ENCODE peak calls at places on chromosomes 2 and 18, in seven cellular contexts. I is endodermal cell; R is GM23338; N is CD8-positive, alpha-beta memory T cell; G is NT2/D1; F is BE2C; Y is OCI-LY7. J is an unnamed sample. For H3K4me1 and H3K36me3, the result is how much of the 10 kb centered on the place peaks cover.

GRCh38 chr2:233417282-233417681 is 63.0 kb downstream of the DGKD start:
- DNase-seq in I (no peak), R (no peak), N (no peak), G (no peak), F (no peak), Y (peak), J (no peak)

GRCh38 chr18:48828713-48829442 is 121.9 kb downstream of the SMAD7 start:
- DNase-seq in I (peak), R (no peak), N (no peak), G (no peak), F (peak), Y (no peak), J (no peak)

GRCh38 chr2:188766086-188766856 is 207.9 kb upstream of the COL3A1 start:
- DNase-seq in I (no peak), R (no peak), N (no peak), G (no peak), F (no peak), Y (no peak), J (no peak)

GRCh38 chr2:202592580-202592979 is 42.2 kb upstream of the FAM117B start:
- DNase-seq in I (no peak), R (no peak), N (no peak), G (no peak), F (no peak), Y (no peak), J (no peak)

GRCh38 chr2:120385355-120386127 is 39.6 kb downstream of the INHBB start:
- DNase-seq in I (peak), R (peak), N (no peak), G (no peak), F (no peak), Y (no peak), J (no peak)

GRCh38 chr18:37408676-37409305 is 156.8 kb downstream of the CELF4 start:
- DNase-seq in I (no peak), R (no peak), N (no peak), G (no peak), F (no peak), Y (no peak), J (no peak)

GRCh38 chr2:165833156-165833555 is 39.1 kb upstream of the GALNT3 start:
- DNase-seq in I (no peak), R (no peak), N (no peak), G (no peak), F (no peak), Y (no peak), J (no peak)

GRCh38 chr2:176665086-176665485 is 395.8 kb downstream of the MTX2 start:
- DNase-seq in I (no peak), R (no peak), N (no peak), G (no peak), F (no peak), Y (no peak), J (no peak)

GRCh38 chr18:53567935-53568574 is 656.4 kb downstream of the MBD2 start:
- DNase-seq in I (peak), R (peak), N (no peak), G (peak), F (peak), Y (peak), J (no peak)

GRCh38 chr2:152715854-152716428 is 1.3 kb downstream of the PRPF40A start:
- DNase-seq in I (peak), R (peak), N (peak), G (peak), F (peak), Y (peak), J (no peak)

GRCh38 chr18:74528478-74528877 is 5.8 kb upstream of the CNDP1 start:
- DNase-seq in I (no peak), R (no peak), N (no peak), G (no peak), F (no peak), Y (no peak), J (no peak)

GRCh38 chr18:66440433-66440832 is 163.5 kb downstream of the CDH19 start:
- DNase-seq in I (no peak), R (no peak), N (no peak), G (no peak), F (no peak), Y (no peak), J (no peak)

GRCh38 chr18:79062806-79063205 is 6.4 kb upstream of the ATP9B start:
- DNase-seq in I (no peak), R (no peak), N (no peak), G (no peak), F (no peak), Y (no peak), J (no peak)
- H3K4me1 ChIP-seq in I (under half), R (under half), N (under half), G (under half), F (under half), Y (under half), J (under half)

DNA sequence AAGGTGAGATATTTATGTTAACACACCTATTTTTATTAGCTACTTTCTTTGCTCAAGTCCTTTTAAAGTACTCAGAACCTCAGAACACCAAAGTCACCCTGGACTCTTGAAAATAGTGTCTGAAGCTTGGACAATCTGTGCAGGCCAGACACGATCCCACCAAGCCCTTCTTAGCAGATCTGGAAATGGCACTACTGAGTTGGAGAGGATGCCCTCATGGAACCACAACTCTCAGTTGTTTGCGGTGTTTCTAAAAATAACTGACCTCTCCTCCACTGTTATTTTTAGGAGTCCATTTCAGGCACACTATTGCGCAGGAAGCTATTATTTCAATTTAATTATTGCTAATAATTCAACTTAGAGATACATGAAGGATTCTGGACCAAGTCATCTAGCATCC is 103.5 kb upstream of the ITGB6 start:
- DNase-seq in I (no peak), R (no peak), N (no peak), G (no peak), F (no peak), Y (no peak), J (no peak)
- H3K36me3 ChIP-seq in I (half or more), R (under half), N (under half), G (under half), F (under half), Y (under half), J (under half)

GRCh38 chr2:85769236-85769986 is 15.6 kb downstream of the ATOH8 start:
- DNase-seq in I (peak), R (peak), N (no peak), G (no peak), F (peak), Y (peak), J (no peak)

GRCh38 chr2:85770786-85771409 is 17.1 kb downstream of the ATOH8 start:
- DNase-seq in I (no peak), R (no peak), N (no peak), G (no peak), F (no peak), Y (no peak), J (no peak)

GRCh38 chr2:85768713-85769112 is 14.9 kb downstream of the ATOH8 start:
- DNase-seq in I (peak), R (peak), N (no peak), G (no peak), F (peak), Y (no peak), J (no peak)

GRCh38 chr2:85770369-85770768 is 16.6 kb downstream of the ATOH8 start:
- DNase-seq in I (no peak), R (no peak), N (no peak), G (no peak), F (no peak), Y (no peak), J (no peak)

GRCh38 chr2:85769987-85770362 is 16.2 kb downstream of the ATOH8 start:
- DNase-seq in I (no peak), R (no peak), N (no peak), G (no peak), F (no peak), Y (no peak), J (no peak)
- H3K4me1 ChIP-seq in I (under half), R (half or more), N (under half), G (under half), F (half or more), Y (under half), J (under half)

DNA sequence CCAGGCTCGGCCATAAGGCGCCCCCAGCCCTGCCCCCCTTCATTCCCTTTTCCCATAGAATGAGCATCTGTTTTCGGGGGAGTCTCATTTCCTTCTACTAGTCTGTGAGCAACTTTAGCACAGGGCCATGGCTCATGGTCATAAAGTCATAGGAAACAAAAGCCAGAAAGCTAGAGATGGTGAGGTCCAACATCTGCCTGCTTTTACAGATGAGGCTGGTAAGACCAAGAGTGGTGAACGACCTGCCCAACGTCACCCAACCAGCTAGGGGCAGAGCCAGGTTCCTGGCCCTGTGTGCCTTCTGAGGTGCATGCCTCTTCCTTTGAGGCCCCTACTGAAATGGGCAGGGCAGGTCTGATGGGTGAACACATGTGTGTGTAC is 212.7 kb downstream of the DYSF start:
- DNase-seq in I (peak), R (no peak), N (no peak), G (no peak), F (no peak), Y (no peak), J (no peak)
- H3K36me3 ChIP-seq in I (under half), R (under half), N (under half), G (under half), F (under half), Y (under half), J (under half)

GRCh38 chr18:9113468-9114149 is 11.1 kb downstream of the NDUFV2 start:
- DNase-seq in I (no peak), R (no peak), N (no peak), G (no peak), F (no peak), Y (no peak), J (no peak)

GRCh38 chr18:9120796-9121195 is 15.8 kb upstream of the ANKRD12 start:
- DNase-seq in I (no peak), R (no peak), N (peak), G (no peak), F (no peak), Y (no peak), J (peak)

GRCh38 chr18:9117980-9118841 is 15.7 kb downstream of the NDUFV2 start:
- DNase-seq in I (no peak), R (no peak), N (peak), G (no peak), F (no peak), Y (no peak), J (peak)

GRCh38 chr18:9115984-9116383 is 13.5 kb downstream of the NDUFV2 start:
- DNase-seq in I (no peak), R (no peak), N (no peak), G (no peak), F (no peak), Y (no peak), J (no peak)
- H3K4me1 ChIP-seq in I (under half), R (under half), N (half or more), G (under half), F (under half), Y (under half), J (half or more)

GRCh38 chr2:215434447-215435260 is 1.2 kb downstream of the FN1 start:
- DNase-seq in I (no peak), R (peak), N (no peak), G (no peak), F (no peak), Y (no peak), J (no peak)
- H3K36me3 ChIP-seq in I (under half), R (under half), N (under half), G (under half), F (under half), Y (under half), J (under half)

J was measured in CD4-positive, CD25-positive, alpha-beta regulatory T cell.